ENCODE peak calls at places on chromosomes 13 and 19, in eight cellular contexts. N is AG10803, P is colonic mucosa, T is dorsolateral prefrontal cortex, X is progenitor cell of endocrine pancreas, D is fibroblast of villous mesenchyme, Z is tibial artery, J is activated B cell treated with CpG ODN at 0.5 μM for 24 hours. I is an unnamed sample.

GRCh38 chr13:76837811-76838210 is 48.4 kb downstream of the KCTD12 start:
- DNase-seq in N (no peak), P (no peak), T (no peak), X (no peak), D (no peak), Z (no peak), J (no peak), I (no peak)

GRCh38 chr19:56504581-56504980 is 3.1 kb upstream of the ZNF471 start:
- DNase-seq in N (no peak), P (no peak), T (no peak), X (no peak), D (peak), Z (no peak), J (no peak), I (no peak)

GRCh38 chr13:97125051-97125809 is 96.9 kb upstream of the MBNL2 start:
- DNase-seq in N (peak), P (peak), T (no peak), X (no peak), D (peak), Z (peak), J (no peak), I (no peak)

GRCh38 chr13:75478659-75479058 is 3.3 kb downstream of the TBC1D4 start:
- DNase-seq in N (no peak), P (no peak), T (no peak), X (no peak), D (no peak), Z (no peak), J (no peak), I (no peak)

GRCh38 chr13:37617162-37617561 is 18.6 kb upstream of the POSTN start:
- DNase-seq in N (peak), P (no peak), T (no peak), X (no peak), D (peak), Z (no peak), J (no peak), I (no peak)

GRCh38 chr13:109666656-109667448 is 119.5 kb downstream of the IRS2 start:
- DNase-seq in N (peak), P (no peak), T (no peak), X (no peak), D (peak), Z (no peak), J (no peak), I (no peak)

GRCh38 chr13:73945871-73946270 is 188.3 kb downstream of the KLF12 start:
- DNase-seq in N (peak), P (no peak), T (no peak), X (no peak), D (no peak), Z (no peak), J (no peak), I (no peak)

GRCh38 chr19:50412419-50412818 is 6.3 kb upstream of the SPIB start:
- DNase-seq in N (no peak), P (no peak), T (no peak), X (no peak), D (no peak), Z (no peak), J (no peak), I (no peak)

GRCh38 chr19:35053667-35054293 is 12.3 kb downstream of the HPN start:
- DNase-seq in N (no peak), P (no peak), T (no peak), X (no peak), D (no peak), Z (no peak), J (no peak), I (no peak)

GRCh38 chr13:49679244-49679643 is 12.0 kb downstream of the EBPL start:
- DNase-seq in N (no peak), P (no peak), T (no peak), X (no peak), D (peak), Z (no peak), J (no peak), I (no peak)

GRCh38 chr19:1410136-1410786 is 2.9 kb downstream of the DAZAP1 start:
- DNase-seq in N (peak), P (no peak), T (no peak), X (no peak), D (peak), Z (no peak), J (no peak), I (no peak)

GRCh38 chr13:30872685-30873443 is 33.2 kb upstream of the MEDAG start:
- DNase-seq in N (peak), P (no peak), T (no peak), X (no peak), D (peak), Z (peak), J (no peak), I (no peak)

GRCh38 chr13:79525051-79525450 is 44.1 kb downstream of the NDFIP2 start:
- DNase-seq in N (no peak), P (no peak), T (no peak), X (no peak), D (no peak), Z (no peak), J (no peak), I (no peak)

GRCh38 chr13:28624707-28625432 is 34.1 kb upstream of the POMP start:
- DNase-seq in N (no peak), P (no peak), T (no peak), X (no peak), D (no peak), Z (no peak), J (no peak), I (no peak)

GRCh38 chr13:68727788-68728187 is 1379.8 kb upstream of the ATXN8OS start:
- DNase-seq in N (no peak), P (no peak), T (no peak), X (no peak), D (no peak), Z (no peak), J (no peak), I (no peak)

GRCh38 chr13:59641261-59641660 is 522.5 kb downstream of the DIAPH3 start:
- DNase-seq in N (no peak), P (no peak), T (no peak), X (no peak), D (no peak), Z (no peak), J (no peak), I (no peak)

GRCh38 chr19:35088514-35088913 is 27.1 kb upstream of the FXYD3 start:
- DNase-seq in N (peak), P (no peak), T (no peak), X (no peak), D (peak), Z (no peak), J (no peak), I (no peak)

GRCh38 chr19:50703915-50704548 is 15.6 kb downstream of the SHANK1 start:
- DNase-seq in N (no peak), P (no peak), T (no peak), X (no peak), D (no peak), Z (no peak), J (no peak), I (no peak)

GRCh38 chr13:64154514-64154913 is 2738.9 kb upstream of the PCDH20 start:
- DNase-seq in N (peak), P (no peak), T (no peak), X (no peak), D (peak), Z (no peak), J (no peak), I (no peak)

GRCh38 chr19:53871448-53871847 is 3.8 kb downstream of the MYADM start:
- DNase-seq in N (no peak), P (no peak), T (no peak), X (no peak), D (no peak), Z (no peak), J (no peak), I (peak)

GRCh38 chr13:114079601-114080536 is 52.6 kb downstream of the RASA3 start:
- DNase-seq in N (no peak), P (no peak), T (peak), X (no peak), D (no peak), Z (peak), J (no peak), I (no peak)

GRCh38 chr19:13493516-13494310 is 12.6 kb downstream of the CACNA1A start:
- DNase-seq in N (peak), P (no peak), T (no peak), X (no peak), D (no peak), Z (no peak), J (no peak), I (no peak)

GRCh38 chr19:55147408-55148251 is 1.4 kb downstream of the TNNT1 start:
- DNase-seq in N (no peak), P (no peak), T (no peak), X (no peak), D (no peak), Z (no peak), J (no peak), I (no peak)

GRCh38 chr13:96700657-96701056 is 293.6 kb downstream of the OXGR1 start:
- DNase-seq in N (no peak), P (no peak), T (no peak), X (no peak), D (no peak), Z (no peak), J (no peak), I (no peak)

GRCh38 chr19:17468302-17469091 is 1.8 kb upstream of the SLC27A1 start:
- DNase-seq in N (peak), P (peak), T (peak), X (no peak), D (no peak), Z (peak), J (no peak), I (no peak)

GRCh38 chr19:17467471-17468301 is 2.6 kb upstream of the SLC27A1 start:
- DNase-seq in N (no peak), P (no peak), T (no peak), X (no peak), D (no peak), Z (no peak), J (no peak), I (no peak)

GRCh38 chr19:17469092-17469370 is 1.3 kb upstream of the SLC27A1 start:
- DNase-seq in N (no peak), P (no peak), T (no peak), X (no peak), D (no peak), Z (no peak), J (no peak), I (no peak)

GRCh38 chr19:17470204-17470841 is at the start of gene SLC27A1:
- DNase-seq in N (peak), P (peak), T (peak), X (peak), D (peak), Z (peak), J (peak), I (peak)

GRCh38 chr19:17469371-17470203 is 737 bp upstream of the SLC27A1 start:
- DNase-seq in N (peak), P (peak), T (peak), X (peak), D (peak), Z (peak), J (peak), I (peak)
- TF ChIP-seq CTCF in N (no peak), P (no peak), T (no peak), X (no peak), D (no peak), Z (no peak), J (no peak), I (no peak)

GRCh38 chr13:87622921-87623320 is 48.2 kb upstream of the SLITRK5 start:
- DNase-seq in N (no peak), P (no peak), T (no peak), X (no peak), D (no peak), Z (no peak), J (no peak), I (no peak)
- TF ChIP-seq CTCF in N (no peak), P (no peak), T (no peak), X (no peak), D (no peak), Z (no peak), J (no peak), I (no peak)

GRCh38 chr13:72255908-72256307 is 388.9 kb upstream of the DACH1 start:
- DNase-seq in N (peak), P (peak), T (no peak), X (peak), D (peak), Z (no peak), J (no peak), I (no peak)
- TF ChIP-seq CTCF in N (peak), P (peak), T (peak), X (peak), D (peak), Z (no peak), J (no peak), I (no peak)

GRCh38 chr13:111518161-111518791 is 197.8 kb downstream of the TEX29 start:
- DNase-seq in N (no peak), P (no peak), T (no peak), X (no peak), D (no peak), Z (no peak), J (no peak), I (no peak)
- TF ChIP-seq CTCF in N (no peak), P (no peak), T (no peak), X (peak), D (no peak), Z (no peak), J (no peak), I (no peak)